ENCODE peak calls at places on chromosomes 3 and 15, in six cellular contexts. One of them, this sample, is unnamed.
A peak's percentile ranks its signal among the peaks of the same experiment; 100 is the strongest.

GRCh38 chr3:134708025-134708597 is 57.3 kb upstream of the KY start:
- DNase-seq in NCI-H1694 treated with DMSO at 0.1 percent for 48 hours: no peak
- DNase-seq in NCI-H2081 treated with DMSO at 0.1 percent for 48 hours: no peak
- DNase-seq in NCI-H524: no peak
- DNase-seq in NCI-H510A treated with DMSO at 0.1 percent for 48 hours: no peak
- DNase-seq in activated B cell treated with CpG ODN at 0.5 μM for 24 hours: no peak
- DNase-seq in this sample: no peak

GRCh38 chr3:59535791-59536221 is 486.0 kb upstream of the CFAP20DC start:
- DNase-seq in NCI-H1694 treated with DMSO at 0.1 percent for 48 hours: no peak
- DNase-seq in NCI-H2081 treated with DMSO at 0.1 percent for 48 hours: no peak
- DNase-seq in NCI-H524: no peak
- DNase-seq in NCI-H510A treated with DMSO at 0.1 percent for 48 hours: no peak
- DNase-seq in activated B cell treated with CpG ODN at 0.5 μM for 24 hours: no peak
- DNase-seq in this sample: no peak

GRCh38 chr15:40793216-40793989 is 13.5 kb upstream of the ZFYVE19 start:
- DNase-seq in NCI-H1694 treated with DMSO at 0.1 percent for 48 hours: no peak
- DNase-seq in NCI-H2081 treated with DMSO at 0.1 percent for 48 hours: no peak
- DNase-seq in NCI-H524: no peak
- DNase-seq in NCI-H510A treated with DMSO at 0.1 percent for 48 hours: peak; percentile 36
- DNase-seq in activated B cell treated with CpG ODN at 0.5 μM for 24 hours: no peak
- DNase-seq in this sample: no peak

GRCh38 chr3:71478568-71478967 is 105.0 kb downstream of the FOXP1 start:
- DNase-seq in NCI-H1694 treated with DMSO at 0.1 percent for 48 hours: no peak
- DNase-seq in NCI-H2081 treated with DMSO at 0.1 percent for 48 hours: no peak
- DNase-seq in NCI-H524: no peak
- DNase-seq in NCI-H510A treated with DMSO at 0.1 percent for 48 hours: no peak
- DNase-seq in activated B cell treated with CpG ODN at 0.5 μM for 24 hours: no peak
- DNase-seq in this sample: no peak

GRCh38 chr3:173502983-173503568 is 105.5 kb downstream of the NLGN1 start:
- DNase-seq in NCI-H1694 treated with DMSO at 0.1 percent for 48 hours: peak; percentile 75
- DNase-seq in NCI-H2081 treated with DMSO at 0.1 percent for 48 hours: peak; percentile 62
- DNase-seq in NCI-H524: no peak
- DNase-seq in NCI-H510A treated with DMSO at 0.1 percent for 48 hours: no peak
- DNase-seq in activated B cell treated with CpG ODN at 0.5 μM for 24 hours: no peak
- DNase-seq in this sample: peak; percentile 9

GRCh38 chr15:60396964-60397771 is 618 bp downstream of the ANXA2 start:
- DNase-seq in NCI-H1694 treated with DMSO at 0.1 percent for 48 hours: peak; percentile 22
- DNase-seq in NCI-H2081 treated with DMSO at 0.1 percent for 48 hours: no peak
- DNase-seq in NCI-H524: peak; percentile 73
- DNase-seq in NCI-H510A treated with DMSO at 0.1 percent for 48 hours: peak; percentile 28
- DNase-seq in activated B cell treated with CpG ODN at 0.5 μM for 24 hours: peak; percentile 48
- DNase-seq in this sample: peak; percentile 50

GRCh38 chr3:21962456-21962855 is 211.4 kb upstream of the ZNF385D start:
- DNase-seq in NCI-H1694 treated with DMSO at 0.1 percent for 48 hours: no peak
- DNase-seq in NCI-H2081 treated with DMSO at 0.1 percent for 48 hours: no peak
- DNase-seq in NCI-H524: no peak
- DNase-seq in NCI-H510A treated with DMSO at 0.1 percent for 48 hours: no peak
- DNase-seq in activated B cell treated with CpG ODN at 0.5 μM for 24 hours: no peak
- DNase-seq in this sample: no peak

GRCh38 chr3:38022887-38023709 is 6.3 kb downstream of the PLCD1 start:
- DNase-seq in NCI-H1694 treated with DMSO at 0.1 percent for 48 hours: no peak
- DNase-seq in NCI-H2081 treated with DMSO at 0.1 percent for 48 hours: no peak
- DNase-seq in NCI-H524: no peak
- DNase-seq in NCI-H510A treated with DMSO at 0.1 percent for 48 hours: no peak
- DNase-seq in activated B cell treated with CpG ODN at 0.5 μM for 24 hours: no peak
- DNase-seq in this sample: no peak

GRCh38 chr15:77659350-77660321 is 26.9 kb upstream of the LINGO1 start:
- DNase-seq in NCI-H1694 treated with DMSO at 0.1 percent for 48 hours: peak; percentile 56
- DNase-seq in NCI-H2081 treated with DMSO at 0.1 percent for 48 hours: no peak
- DNase-seq in NCI-H524: peak; percentile 75
- DNase-seq in NCI-H510A treated with DMSO at 0.1 percent for 48 hours: peak; percentile 2
- DNase-seq in activated B cell treated with CpG ODN at 0.5 μM for 24 hours: no peak
- DNase-seq in this sample: peak; percentile 79

GRCh38 chr3:168085491-168086119 is 10.1 kb downstream of the GOLIM4 start:
- DNase-seq in NCI-H1694 treated with DMSO at 0.1 percent for 48 hours: no peak
- DNase-seq in NCI-H2081 treated with DMSO at 0.1 percent for 48 hours: no peak
- DNase-seq in NCI-H524: peak; percentile 81
- DNase-seq in NCI-H510A treated with DMSO at 0.1 percent for 48 hours: no peak
- DNase-seq in activated B cell treated with CpG ODN at 0.5 μM for 24 hours: no peak
- DNase-seq in this sample: no peak

GRCh38 chr3:31790516-31791148 is 190.4 kb downstream of the OSBPL10 start:
- DNase-seq in NCI-H1694 treated with DMSO at 0.1 percent for 48 hours: peak; percentile 29
- DNase-seq in NCI-H2081 treated with DMSO at 0.1 percent for 48 hours: no peak
- DNase-seq in NCI-H524: peak; percentile 97
- DNase-seq in NCI-H510A treated with DMSO at 0.1 percent for 48 hours: no peak
- DNase-seq in activated B cell treated with CpG ODN at 0.5 μM for 24 hours: no peak
- DNase-seq in this sample: no peak

GRCh38 chr15:50944692-50945091 is 36.2 kb downstream of the AP4E1 start:
- DNase-seq in NCI-H1694 treated with DMSO at 0.1 percent for 48 hours: no peak
- DNase-seq in NCI-H2081 treated with DMSO at 0.1 percent for 48 hours: no peak
- DNase-seq in NCI-H524: no peak
- DNase-seq in NCI-H510A treated with DMSO at 0.1 percent for 48 hours: no peak
- DNase-seq in activated B cell treated with CpG ODN at 0.5 μM for 24 hours: no peak
- DNase-seq in this sample: no peak

GRCh38 chr3:38438421-38438820 is 15.3 kb upstream of the ACVR2B start:
- DNase-seq in NCI-H1694 treated with DMSO at 0.1 percent for 48 hours: no peak
- DNase-seq in NCI-H2081 treated with DMSO at 0.1 percent for 48 hours: no peak
- DNase-seq in NCI-H524: no peak
- DNase-seq in NCI-H510A treated with DMSO at 0.1 percent for 48 hours: no peak
- DNase-seq in activated B cell treated with CpG ODN at 0.5 μM for 24 hours: no peak
- DNase-seq in this sample: no peak

GRCh38 chr3:105763674-105764036 is 105.2 kb downstream of the CBLB start:
- DNase-seq in NCI-H1694 treated with DMSO at 0.1 percent for 48 hours: no peak
- DNase-seq in NCI-H2081 treated with DMSO at 0.1 percent for 48 hours: no peak
- DNase-seq in NCI-H524: no peak
- DNase-seq in NCI-H510A treated with DMSO at 0.1 percent for 48 hours: no peak
- DNase-seq in activated B cell treated with CpG ODN at 0.5 μM for 24 hours: no peak
- DNase-seq in this sample: no peak

GRCh38 chr15:64842099-64842940 is 605 bp downstream of the PLEKHO2 start:
- DNase-seq in NCI-H1694 treated with DMSO at 0.1 percent for 48 hours: no peak
- DNase-seq in NCI-H2081 treated with DMSO at 0.1 percent for 48 hours: no peak
- DNase-seq in NCI-H524: peak; percentile 45
- DNase-seq in NCI-H510A treated with DMSO at 0.1 percent for 48 hours: no peak
- DNase-seq in activated B cell treated with CpG ODN at 0.5 μM for 24 hours: no peak
- DNase-seq in this sample: no peak

GRCh38 chr3:197792019-197792647 is 1.1 kb downstream of the LRCH3 start:
- DNase-seq in NCI-H1694 treated with DMSO at 0.1 percent for 48 hours: no peak
- DNase-seq in NCI-H2081 treated with DMSO at 0.1 percent for 48 hours: no peak
- DNase-seq in NCI-H524: no peak
- DNase-seq in NCI-H510A treated with DMSO at 0.1 percent for 48 hours: no peak
- DNase-seq in activated B cell treated with CpG ODN at 0.5 μM for 24 hours: no peak
- DNase-seq in this sample: no peak

GRCh38 chr3:179068779-179069530 is 2.7 kb downstream of the ZMAT3 start:
- DNase-seq in NCI-H1694 treated with DMSO at 0.1 percent for 48 hours: peak; percentile 28
- DNase-seq in NCI-H2081 treated with DMSO at 0.1 percent for 48 hours: peak; percentile 26
- DNase-seq in NCI-H524: peak; percentile 34
- DNase-seq in NCI-H510A treated with DMSO at 0.1 percent for 48 hours: no peak
- DNase-seq in activated B cell treated with CpG ODN at 0.5 μM for 24 hours: no peak
- DNase-seq in this sample: peak; percentile 47

GRCh38 chr3:176633511-176633910 is 563.8 kb downstream of the TBL1XR1 start:
- DNase-seq in NCI-H1694 treated with DMSO at 0.1 percent for 48 hours: no peak
- DNase-seq in NCI-H2081 treated with DMSO at 0.1 percent for 48 hours: no peak
- DNase-seq in NCI-H524: peak; percentile 6
- DNase-seq in NCI-H510A treated with DMSO at 0.1 percent for 48 hours: no peak
- DNase-seq in activated B cell treated with CpG ODN at 0.5 μM for 24 hours: no peak
- DNase-seq in this sample: peak; percentile 40